ENCODE peak calls at places on chromosomes 6 and 20, in five cellular contexts. M is epithelial cell of esophagus, V is A549, B is Calu3, X is endodermal cell. H is an unnamed sample.

GRCh38 chr6:145842693-145843546 is 28.3 kb upstream of the FBXO30 start:
- DNase-seq in M (peak; percentile 16), V (no peak), B (no peak), X (no peak), H (no peak)

GRCh38 chr20:35891375-35891774 is 62.9 kb downstream of the SCAND1 start:
- DNase-seq in M (peak; percentile 43), V (no peak), B (no peak), X (no peak), H (no peak)

GRCh38 chr6:79436232-79436631 is 101.0 kb downstream of the LCA5 start:
- DNase-seq in M (peak; percentile 40), V (peak; percentile 31), B (no peak), X (no peak), H (no peak)

GRCh38 chr6:55819811-55820210 is 55.6 kb downstream of the BMP5 start:
- DNase-seq in M (no peak), V (no peak), B (no peak), X (no peak), H (no peak)

GRCh38 chr6:31791324-31792089 is 4.0 kb downstream of the VARS1 start:
- DNase-seq in M (peak; percentile 37), V (peak; percentile 33), B (peak; percentile 78), X (peak; percentile 91), H (peak; percentile 70)

GRCh38 chr6:154615483-154616025 is 105.1 kb upstream of the CNKSR3 start:
- DNase-seq in M (peak; percentile 78), V (peak; percentile 87), B (peak; percentile 79), X (peak; percentile 59), H (no peak)

GRCh38 chr20:49724637-49725606 is 11.2 kb upstream of the B4GALT5 start:
- DNase-seq in M (peak; percentile 38), V (no peak), B (peak; percentile 41), X (no peak), H (no peak)

GRCh38 chr6:57822896-57823358 is 505.5 kb downstream of the PRIM2 start:
- DNase-seq in M (peak; percentile 77), V (peak; percentile 8), B (no peak), X (peak; percentile 78), H (no peak)

GRCh38 chr6:13457577-13457976 is 29.8 kb downstream of the GFOD1 start:
- DNase-seq in M (peak; percentile 88), V (no peak), B (no peak), X (peak; percentile 23), H (no peak)

GRCh38 chr6:28488916-28489365 is 26.7 kb downstream of the GPX6 start:
- DNase-seq in M (peak; percentile 70), V (peak; percentile 76), B (no peak), X (peak; percentile 84), H (no peak)

GRCh38 chr6:169841907-169842606 is 90.6 kb downstream of the ERMARD start:
- DNase-seq in M (no peak), V (no peak), B (no peak), X (peak; percentile 13), H (no peak)

GRCh38 chr6:154399097-154399496 is 42.5 kb upstream of the IPCEF1 start:
- DNase-seq in M (peak; percentile 31), V (no peak), B (no peak), X (no peak), H (no peak)

GRCh38 chr6:131084982-131085381 is 21.9 kb upstream of the EPB41L2 start:
- DNase-seq in M (no peak), V (no peak), B (no peak), X (peak; percentile 66), H (no peak)
- TF ChIP-seq CTCF in M (no peak), V (no peak), B (peak; percentile 15), X (peak; percentile 60), H (no peak)

DNA sequence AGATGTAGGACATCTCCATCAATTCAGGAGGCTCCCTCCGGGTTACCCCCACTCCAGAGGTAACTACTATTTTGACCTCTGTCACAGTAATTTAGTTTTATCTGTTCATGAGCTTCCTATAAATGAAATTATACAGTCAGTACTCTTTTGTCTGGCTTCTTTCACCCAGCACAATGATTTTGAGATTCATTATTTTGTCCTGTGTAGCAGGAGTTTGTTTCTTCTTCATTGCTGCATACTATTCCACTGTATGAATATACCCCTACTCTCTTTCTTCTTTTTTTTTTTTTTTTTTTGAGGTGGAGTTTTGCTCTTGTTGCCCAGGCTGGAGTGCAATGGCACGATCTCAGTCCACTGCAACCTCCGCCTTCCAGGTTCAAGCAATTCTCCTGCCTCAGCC is 11.8 kb upstream of the AP5S1 start:
- DNase-seq in M (no peak), V (no peak), B (no peak), X (no peak), H (no peak)
- TF ChIP-seq CTCF in M (no peak), V (peak; percentile 10), B (no peak), X (no peak), H (no peak)

DNA sequence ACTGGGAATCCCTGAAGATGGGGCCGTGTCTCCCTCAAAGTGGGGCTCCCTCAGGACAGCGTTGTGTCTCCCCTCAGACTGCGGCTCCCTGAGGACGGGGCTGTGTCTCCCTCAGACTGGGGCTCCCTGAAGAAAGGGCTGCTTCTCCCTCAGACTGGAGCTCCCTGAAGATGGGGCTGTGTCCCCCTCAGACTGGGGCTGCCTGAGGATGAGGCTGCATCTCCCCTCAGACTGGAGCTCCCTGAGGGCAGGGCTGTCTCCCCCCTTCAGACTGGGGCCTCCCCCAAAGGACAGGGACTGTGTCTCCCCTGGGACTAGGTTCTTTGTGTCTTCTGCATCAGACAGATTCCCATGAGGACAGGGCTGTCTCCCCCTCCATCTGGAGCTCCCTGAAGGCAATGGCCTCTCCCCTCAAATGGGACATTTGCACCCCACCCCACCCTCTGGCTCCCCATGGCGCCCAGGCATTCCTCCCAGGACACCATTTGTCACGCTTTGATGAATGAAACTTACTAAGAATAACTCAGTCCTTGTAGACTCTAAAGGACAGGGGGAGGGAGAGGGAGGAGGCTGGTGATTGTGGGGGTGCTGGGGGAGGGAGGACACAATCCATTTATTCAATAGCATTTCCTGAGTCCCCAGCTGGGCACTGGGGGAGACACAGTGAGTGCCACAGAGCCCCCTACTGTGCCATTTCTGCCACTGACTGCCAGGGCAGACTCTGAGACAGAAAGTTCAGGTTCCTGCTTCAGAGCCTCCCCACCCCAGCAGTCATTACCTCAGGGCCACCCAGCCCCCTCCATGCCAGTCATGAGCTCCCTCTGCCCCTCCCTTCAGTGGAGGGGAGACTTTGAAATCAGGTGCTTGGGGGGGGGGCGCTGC is 122.4 kb downstream of the MRPL14 start:
- DNase-seq in M (no peak), V (peak; percentile 39), B (peak; percentile 78), X (peak; percentile 69), H (peak; percentile 35)
- TF ChIP-seq CTCF in M (peak; percentile 10), V (peak; percentile 33), B (peak; percentile 71), X (peak; percentile 39), H (peak; percentile 11)

GRCh38 chr6:152232494-152233151 is 404.5 kb downstream of the SYNE1 start:
- DNase-seq in M (no peak), V (no peak), B (no peak), X (no peak), H (no peak)
- TF ChIP-seq CTCF in M (no peak), V (no peak), B (no peak), X (peak; percentile 27), H (no peak)

DNA sequence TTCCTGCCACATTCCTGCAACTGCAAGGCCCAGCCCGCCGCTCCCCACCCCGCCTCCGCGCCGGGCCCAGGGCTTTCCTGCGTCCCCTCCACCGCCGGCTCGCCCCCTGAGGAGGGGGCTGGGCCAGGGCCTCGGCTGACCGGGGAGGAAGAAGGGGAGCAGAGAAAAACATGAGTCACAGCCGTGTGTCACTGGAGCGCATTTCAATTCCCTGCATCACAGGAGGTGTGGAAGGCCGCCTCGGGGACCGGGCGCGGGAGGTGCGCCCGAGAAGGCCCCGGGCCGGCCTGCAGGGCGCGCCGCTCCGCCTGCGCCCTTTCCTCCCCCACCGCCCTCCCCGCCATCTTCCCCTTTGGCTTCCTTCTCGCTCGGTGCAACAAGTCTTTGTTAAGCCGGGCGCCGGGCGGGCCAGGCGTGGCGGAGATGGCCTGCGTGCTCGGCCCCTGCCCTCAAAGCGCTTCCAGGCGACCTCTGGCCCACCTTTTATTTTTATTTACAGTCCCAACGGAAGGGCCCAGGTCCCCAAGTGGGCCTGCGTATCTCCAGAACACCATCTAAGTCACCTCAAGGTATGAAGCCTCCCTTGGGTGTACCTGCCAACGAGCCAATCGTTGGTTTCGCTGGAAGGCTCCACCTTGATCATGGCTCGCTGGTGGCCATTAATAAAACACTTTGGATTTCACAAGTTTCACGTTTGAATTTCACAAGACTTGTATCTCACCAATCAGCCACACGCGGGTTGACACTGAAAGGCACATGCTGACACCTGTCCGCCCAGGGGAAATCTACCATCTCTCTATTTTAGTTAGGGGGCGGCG is 859 bp upstream of the HMGA1 start:
- DNase-seq in M (peak; percentile 93), V (peak; percentile 75), B (peak; percentile 85), X (no peak), H (peak; percentile 83)
- TF ChIP-seq CTCF in M (no peak), V (no peak), B (no peak), X (no peak), H (no peak)

GRCh38 chr6:104859225-104860146 is at the start of gene HACE1:
- DNase-seq in M (peak; percentile 90), V (peak; percentile 83), B (peak; percentile 88), X (peak; percentile 98), H (peak; percentile 94)

GRCh38 chr6:104860221-104860620 is 502 bp upstream of the HACE1 start:
- DNase-seq in M (peak; percentile 34), V (no peak), B (peak; percentile 4), X (no peak), H (no peak)

GRCh38 chr6:104855507-104855906 is 4.2 kb downstream of the HACE1 start:
- DNase-seq in M (peak; percentile 40), V (no peak), B (no peak), X (no peak), H (no peak)
- TF ChIP-seq CTCF in M (no peak), V (no peak), B (no peak), X (peak; percentile 37), H (no peak)

GRCh38 chr20:33915726-33916331 is 77.9 kb upstream of the RALY start:
- DNase-seq in M (peak; percentile 43), V (peak; percentile 32), B (peak; percentile 81), X (peak; percentile 77), H (peak; percentile 58)
- TF ChIP-seq CTCF in M (peak; percentile 71), V (peak; percentile 61), B (peak; percentile 89), X (peak; percentile 87), H (peak; percentile 53)

DNA sequence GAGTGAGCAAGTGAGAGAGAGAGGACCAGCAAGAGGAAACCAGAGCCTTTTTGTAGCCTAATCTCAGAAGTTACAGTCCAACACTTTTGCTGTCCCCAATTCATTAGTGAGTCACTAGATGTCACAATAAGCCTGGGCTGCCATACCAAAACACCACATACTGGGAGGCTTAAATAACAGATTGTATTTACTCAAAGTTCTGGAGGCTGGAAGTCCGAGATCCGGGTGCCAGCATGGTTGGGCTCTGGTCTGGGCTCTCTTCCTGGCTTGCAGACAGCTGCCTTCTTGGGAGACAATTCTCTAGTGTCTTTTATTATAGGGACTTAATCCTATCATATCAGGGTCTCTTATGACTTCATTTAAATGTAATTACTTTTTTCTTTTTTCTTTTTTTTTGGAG is 50.7 kb upstream of the FERMT1 start:
- DNase-seq in M (no peak), V (no peak), B (no peak), X (no peak), H (no peak)
- TF ChIP-seq CTCF in M (no peak), V (no peak), B (no peak), X (no peak), H (no peak)

H was measured in GM20000.